ENCODE peak calls at places on chromosomes 11 and 22, in seven cellular contexts. L is OCI-LY7, R is mammary epithelial cell, J is astrocyte, N is hepatocyte, P is GM23338, S is IMR-90. O is an unnamed sample.

GRCh38 chr22:19168088-19168890 is 10.2 kb downstream of the SLC25A1 start:
- DNase-seq in N (peak; percentile 39), S (no peak), P (no peak), L (no peak), R (no peak), J (no peak), O (no peak)

GRCh38 chr11:64673279-64673678 is 49.7 kb downstream of the NRXN2 start:
- DNase-seq in L (no peak), R (no peak), S (no peak), J (no peak), N (no peak), P (no peak), O (no peak)

GRCh38 chr11:124882339-124883071 is 15.2 kb downstream of the ROBO4 start:
- DNase-seq in S (no peak), L (no peak), R (no peak), J (peak; percentile 44), P (peak; percentile 30), N (no peak), O (peak; percentile 35)

GRCh38 chr11:66417000-66417399 is 3.8 kb upstream of the NPAS4 start:
- DNase-seq in P (peak; percentile 61), N (no peak), S (no peak), R (no peak), J (no peak), L (no peak), O (no peak)

GRCh38 chr11:69414773-69415187 is 66.7 kb upstream of the LINC01488 start:
- DNase-seq in S (no peak), P (no peak), R (no peak), J (no peak), N (no peak), L (no peak), O (no peak)

GRCh38 chr11:67301951-67302516 is 1.3 kb upstream of the SSH3 start:
- DNase-seq in R (no peak), J (no peak), P (peak; percentile 83), S (peak; percentile 68), L (no peak), N (peak; percentile 83), O (peak; percentile 85)

GRCh38 chr11:123304828-123305530 is 109.9 kb upstream of the CLMP start:
- DNase-seq in S (no peak), P (peak; percentile 45), J (no peak), L (peak; percentile 60), N (no peak), R (no peak), O (no peak)

GRCh38 chr11:121881806-121882205 is 234.2 kb downstream of the BLID start:
- DNase-seq in P (no peak), L (no peak), R (peak; percentile 59), J (peak; percentile 72), S (peak; percentile 91), N (no peak), O (peak; percentile 93)

GRCh38 chr11:77557553-77557952 is 32.2 kb upstream of the AQP11 start:
- DNase-seq in L (no peak), S (peak; percentile 9), R (no peak), N (no peak), P (peak; percentile 82), J (peak; percentile 4), O (no peak)

GRCh38 chr22:22432479-22432878 is 76.1 kb downstream of the ZNF280B start:
- DNase-seq in S (no peak), P (no peak), R (no peak), L (no peak), N (no peak), J (no peak), O (no peak)

GRCh38 chr11:131750152-131750551 is 379.7 kb downstream of the NTM start:
- DNase-seq in N (no peak), R (no peak), S (no peak), P (no peak), L (no peak), J (no peak), O (no peak)
- H2AFZ ChIP-seq in N (no peak overlapping the region), R (no peak overlapping the region), S (peak overlapping the region; percentile 5), P (no peak overlapping the region), L (no peak overlapping the region), J (no peak overlapping the region), O (no peak overlapping the region)

DNA sequence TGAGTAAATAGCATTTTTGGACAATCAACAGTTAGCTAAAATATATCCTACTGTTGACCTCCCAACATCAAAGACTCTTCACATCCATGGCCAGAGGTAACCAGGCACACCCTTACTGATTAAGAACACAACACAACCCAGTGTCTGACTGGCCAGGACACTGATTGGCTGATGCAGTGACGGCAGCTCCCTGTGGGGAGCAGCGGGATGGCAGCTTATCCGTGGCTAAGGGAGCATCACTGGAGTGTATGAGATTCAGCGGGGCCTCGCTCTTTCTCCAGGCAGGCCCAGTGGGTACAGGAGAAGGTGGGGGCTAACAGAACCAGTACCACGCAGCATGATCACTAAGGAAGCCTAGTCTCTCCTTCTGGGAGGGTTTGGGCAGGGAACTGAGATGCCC is 10.3 kb upstream of the IL2RB start:
- DNase-seq in N (no peak), P (peak; percentile 32), J (no peak), L (no peak), R (no peak), S (no peak), O (no peak)
- H2AFZ ChIP-seq in N (no peak overlapping the region), P (no peak overlapping the region), J (no peak overlapping the region), L (no peak overlapping the region), R (no peak overlapping the region), S (no peak overlapping the region), O (no peak overlapping the region)

GRCh38 chr11:14184548-14184947 is 174.4 kb downstream of the RRAS2 start:
- DNase-seq in N (no peak), S (no peak), L (no peak), P (no peak), R (no peak), J (no peak), O (no peak)

GRCh38 chr11:14185461-14185860 is 173.5 kb downstream of the RRAS2 start:
- DNase-seq in L (no peak), S (no peak), P (no peak), R (no peak), J (no peak), N (no peak), O (no peak)

GRCh38 chr11:14186376-14186775 is 172.6 kb downstream of the RRAS2 start:
- DNase-seq in S (no peak), R (no peak), J (no peak), L (no peak), P (no peak), N (no peak), O (no peak)

GRCh38 chr11:14182833-14183340 is 176.1 kb downstream of the RRAS2 start:
- DNase-seq in L (no peak), R (no peak), J (no peak), P (no peak), N (no peak), S (no peak), O (no peak)

GRCh38 chr11:14183973-14184372 is 175.0 kb downstream of the RRAS2 start:
- DNase-seq in N (no peak), J (no peak), S (no peak), L (no peak), P (no peak), R (no peak), O (no peak)
- H2AFZ ChIP-seq in N (no peak overlapping the region), J (no peak overlapping the region), S (no peak overlapping the region), L (no peak overlapping the region), P (no peak overlapping the region), R (no peak overlapping the region), O (no peak overlapping the region)

GRCh38 chr22:47335958-47336357 is 573.5 kb downstream of the TBC1D22A start:
- DNase-seq in J (no peak), N (no peak), P (no peak), S (no peak), R (no peak), L (no peak), O (no peak)

GRCh38 chr22:47335460-47335859 is 573.0 kb downstream of the TBC1D22A start:
- DNase-seq in L (no peak), N (no peak), S (no peak), R (no peak), P (no peak), J (no peak), O (no peak)

GRCh38 chr22:47334596-47334995 is 572.1 kb downstream of the TBC1D22A start:
- DNase-seq in R (no peak), S (no peak), J (no peak), L (no peak), P (no peak), N (no peak), O (no peak)

GRCh38 chr22:47333625-47334024 is 571.2 kb downstream of the TBC1D22A start:
- DNase-seq in S (peak; percentile 71), J (peak; percentile 49), L (no peak), R (peak; percentile 4), P (no peak), N (no peak), O (no peak)

GRCh38 chr22:47337161-47337621 is 574.7 kb downstream of the TBC1D22A start:
- DNase-seq in L (no peak), S (peak; percentile 87), J (peak; percentile 92), N (no peak), R (no peak), P (no peak), O (no peak)
- H2AFZ ChIP-seq in L (no peak overlapping the region), S (peak overlapping the region; percentile 86), J (peak overlapping the region; percentile 76), N (no peak overlapping the region), R (no peak overlapping the region), P (no peak overlapping the region), O (no peak overlapping the region)

DNA sequence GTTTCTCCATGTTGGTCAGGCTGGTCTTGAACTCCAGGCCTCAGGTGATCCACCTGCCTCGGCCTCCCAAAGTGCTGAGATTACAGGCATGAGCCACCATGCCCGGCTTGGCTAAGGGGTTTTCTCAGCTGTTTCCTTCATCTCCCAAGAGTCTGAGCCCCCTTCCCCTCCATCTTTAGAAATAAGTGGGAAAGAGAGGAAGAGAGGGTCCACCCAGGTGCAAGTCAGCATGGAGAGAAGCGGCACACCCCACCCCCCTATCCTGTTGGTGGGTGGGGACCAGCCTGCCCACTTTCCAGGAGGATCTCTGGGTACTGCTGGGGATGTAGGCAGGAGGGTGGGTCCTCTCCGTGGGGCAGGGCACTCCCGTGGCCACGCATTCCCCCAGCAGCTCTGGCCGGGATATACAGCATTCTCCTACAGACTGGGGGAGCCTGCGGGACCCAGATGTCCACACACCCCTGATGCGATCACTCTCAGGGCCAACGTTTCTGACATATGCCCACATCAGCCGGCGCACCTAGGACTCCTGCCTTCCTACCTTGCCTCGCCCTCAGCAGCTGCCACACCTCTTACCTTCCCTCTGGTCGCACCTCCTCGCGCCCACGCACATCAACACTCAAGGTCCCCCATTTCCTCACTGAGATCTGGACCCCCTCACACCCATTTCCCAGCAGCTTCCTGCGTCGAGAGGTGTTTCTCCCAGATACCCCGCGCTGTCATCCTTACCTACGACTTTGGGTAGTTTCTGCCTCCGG is 8.9 kb downstream of the SCARF2 start:
- DNase-seq in S (no peak), R (no peak), N (no peak), J (no peak), P (no peak), L (no peak), O (no peak)
- H2AFZ ChIP-seq in S (no peak overlapping the region), R (no peak overlapping the region), N (no peak overlapping the region), J (no peak overlapping the region), P (no peak overlapping the region), L (no peak overlapping the region), O (no peak overlapping the region)

DNA sequence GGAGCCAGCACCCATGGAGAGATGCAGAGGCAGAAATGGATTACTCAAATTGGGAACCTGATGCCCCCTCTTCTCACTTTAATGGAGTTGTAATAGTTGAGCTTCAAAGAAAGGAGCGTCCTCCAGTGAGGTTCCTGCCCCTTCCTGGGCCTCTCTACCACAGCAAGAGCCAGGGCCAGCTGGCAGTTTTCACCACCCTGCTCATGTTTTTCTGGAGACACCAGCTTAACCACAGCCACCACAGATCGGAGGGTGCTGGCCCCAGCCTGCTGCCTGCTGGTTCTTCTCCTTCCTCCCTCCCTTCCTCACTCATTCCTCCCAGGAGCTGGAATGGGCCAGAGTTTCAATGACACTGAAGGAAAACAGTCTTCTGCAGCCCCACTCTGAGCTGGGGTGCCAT is 57.8 kb downstream of the TRAF6 start:
- DNase-seq in J (peak; percentile 65), S (peak; percentile 32), L (no peak), N (no peak), R (peak; percentile 19), P (no peak), O (peak; percentile 68)
- H2AFZ ChIP-seq in J (no peak overlapping the region), S (peak overlapping the region; percentile 12), L (no peak overlapping the region), N (no peak overlapping the region), R (no peak overlapping the region), P (no peak overlapping the region), O (no peak overlapping the region)